ENCODE peak calls at places on chromosomes 6 and 20, in seven cellular contexts. One of them, this sample, is unnamed.
A peak's percentile ranks its signal among the peaks of the same experiment; 100 is the strongest.

GRCh38 chr20:37990571-37991151 is 42.6 kb downstream of the TTI1 start:
- DNase-seq in tibial nerve: no peak
- DNase-seq in activated naive CD8-positive, alpha-beta T cell treated with anti-CD3 and anti-CD28 coated beads, Interleukin-2, amount 10 ng/mL, durations not matched to agents 7 days and 5 days: peak; percentile 67
- DNase-seq in A172: peak; percentile 73
- DNase-seq in endodermal cell: no peak
- DNase-seq in CD4-positive, alpha-beta T cell: peak; percentile 6
- DNase-seq in activated T-cell treated with anti-CD3 and anti-CD28 coated beads for 24 hours: peak; percentile 19
- DNase-seq in this sample: peak; percentile 98

GRCh38 chr20:57332105-57333089 is 2.8 kb downstream of the SPO11 start:
- DNase-seq in activated naive CD8-positive, alpha-beta T cell treated with anti-CD3 and anti-CD28 coated beads, Interleukin-2, amount 10 ng/mL, durations not matched to agents 7 days and 5 days: no peak
- DNase-seq in endodermal cell: no peak
- DNase-seq in CD4-positive, alpha-beta T cell: no peak
- DNase-seq in A172: no peak
- DNase-seq in activated T-cell treated with anti-CD3 and anti-CD28 coated beads for 24 hours: no peak
- DNase-seq in tibial nerve: no peak
- DNase-seq in this sample: peak; percentile 66

GRCh38 chr6:146433881-146434741 is 109.5 kb upstream of the RAB32 start:
- DNase-seq in activated T-cell treated with anti-CD3 and anti-CD28 coated beads for 24 hours: no peak
- DNase-seq in activated naive CD8-positive, alpha-beta T cell treated with anti-CD3 and anti-CD28 coated beads, Interleukin-2, amount 10 ng/mL, durations not matched to agents 7 days and 5 days: no peak
- DNase-seq in CD4-positive, alpha-beta T cell: no peak
- DNase-seq in tibial nerve: no peak
- DNase-seq in A172: no peak
- DNase-seq in endodermal cell: peak; percentile 76
- DNase-seq in this sample: no peak

GRCh38 chr6:146358341-146359046 is 185.1 kb upstream of the RAB32 start:
- DNase-seq in endodermal cell: no peak
- DNase-seq in A172: no peak
- DNase-seq in CD4-positive, alpha-beta T cell: no peak
- DNase-seq in tibial nerve: no peak
- DNase-seq in activated naive CD8-positive, alpha-beta T cell treated with anti-CD3 and anti-CD28 coated beads, Interleukin-2, amount 10 ng/mL, durations not matched to agents 7 days and 5 days: no peak
- DNase-seq in activated T-cell treated with anti-CD3 and anti-CD28 coated beads for 24 hours: no peak
- DNase-seq in this sample: peak; percentile 48

GRCh38 chr6:12164508-12164770 is 125.7 kb upstream of the EDN1 start:
- DNase-seq in tibial nerve: no peak
- DNase-seq in activated naive CD8-positive, alpha-beta T cell treated with anti-CD3 and anti-CD28 coated beads, Interleukin-2, amount 10 ng/mL, durations not matched to agents 7 days and 5 days: no peak
- DNase-seq in CD4-positive, alpha-beta T cell: no peak
- DNase-seq in endodermal cell: no peak
- DNase-seq in activated T-cell treated with anti-CD3 and anti-CD28 coated beads for 24 hours: no peak
- DNase-seq in A172: no peak
- DNase-seq in this sample: peak; percentile 42

GRCh38 chr6:98686008-98686601 is 148.3 kb upstream of the POU3F2 start:
- DNase-seq in endodermal cell: no peak
- DNase-seq in activated T-cell treated with anti-CD3 and anti-CD28 coated beads for 24 hours: no peak
- DNase-seq in A172: no peak
- DNase-seq in CD4-positive, alpha-beta T cell: no peak
- DNase-seq in activated naive CD8-positive, alpha-beta T cell treated with anti-CD3 and anti-CD28 coated beads, Interleukin-2, amount 10 ng/mL, durations not matched to agents 7 days and 5 days: no peak
- DNase-seq in tibial nerve: no peak
- DNase-seq in this sample: no peak

GRCh38 chr20:20212675-20213096 is 155.2 kb upstream of the INSM1 start:
- DNase-seq in tibial nerve: no peak
- DNase-seq in endodermal cell: no peak
- DNase-seq in A172: no peak
- DNase-seq in activated T-cell treated with anti-CD3 and anti-CD28 coated beads for 24 hours: no peak
- DNase-seq in CD4-positive, alpha-beta T cell: no peak
- DNase-seq in activated naive CD8-positive, alpha-beta T cell treated with anti-CD3 and anti-CD28 coated beads, Interleukin-2, amount 10 ng/mL, durations not matched to agents 7 days and 5 days: no peak
- DNase-seq in this sample: no peak

GRCh38 chr6:108961985-108962384 is 113.8 kb downstream of the ARMC2 start:
- DNase-seq in activated T-cell treated with anti-CD3 and anti-CD28 coated beads for 24 hours: no peak
- DNase-seq in CD4-positive, alpha-beta T cell: no peak
- DNase-seq in endodermal cell: no peak
- DNase-seq in tibial nerve: no peak
- DNase-seq in activated naive CD8-positive, alpha-beta T cell treated with anti-CD3 and anti-CD28 coated beads, Interleukin-2, amount 10 ng/mL, durations not matched to agents 7 days and 5 days: no peak
- DNase-seq in A172: no peak
- DNase-seq in this sample: no peak

GRCh38 chr6:106630366-106630765 is 988 bp downstream of the QRSL1 start:
- DNase-seq in A172: no peak
- DNase-seq in tibial nerve: no peak
- DNase-seq in activated naive CD8-positive, alpha-beta T cell treated with anti-CD3 and anti-CD28 coated beads, Interleukin-2, amount 10 ng/mL, durations not matched to agents 7 days and 5 days: no peak
- DNase-seq in activated T-cell treated with anti-CD3 and anti-CD28 coated beads for 24 hours: no peak
- DNase-seq in endodermal cell: no peak
- DNase-seq in CD4-positive, alpha-beta T cell: no peak
- DNase-seq in this sample: no peak

GRCh38 chr20:47334022-47334551 is 22.4 kb downstream of the ZMYND8 start:
- DNase-seq in activated T-cell treated with anti-CD3 and anti-CD28 coated beads for 24 hours: no peak
- DNase-seq in A172: peak; percentile 97
- DNase-seq in activated naive CD8-positive, alpha-beta T cell treated with anti-CD3 and anti-CD28 coated beads, Interleukin-2, amount 10 ng/mL, durations not matched to agents 7 days and 5 days: no peak
- DNase-seq in tibial nerve: no peak
- DNase-seq in CD4-positive, alpha-beta T cell: no peak
- DNase-seq in endodermal cell: no peak
- DNase-seq in this sample: peak; percentile 98

GRCh38 chr6:30480536-30481156 is 8.7 kb upstream of the HLA-E start:
- DNase-seq in CD4-positive, alpha-beta T cell: no peak
- DNase-seq in activated naive CD8-positive, alpha-beta T cell treated with anti-CD3 and anti-CD28 coated beads, Interleukin-2, amount 10 ng/mL, durations not matched to agents 7 days and 5 days: peak; percentile 67
- DNase-seq in A172: peak; percentile 26
- DNase-seq in endodermal cell: no peak
- DNase-seq in tibial nerve: no peak
- DNase-seq in activated T-cell treated with anti-CD3 and anti-CD28 coated beads for 24 hours: no peak
- DNase-seq in this sample: peak; percentile 35

GRCh38 chr6:134826889-134827737 is 122.8 kb downstream of the ALDH8A1 start:
- DNase-seq in endodermal cell: no peak
- DNase-seq in activated naive CD8-positive, alpha-beta T cell treated with anti-CD3 and anti-CD28 coated beads, Interleukin-2, amount 10 ng/mL, durations not matched to agents 7 days and 5 days: no peak
- DNase-seq in tibial nerve: peak; percentile 79
- DNase-seq in CD4-positive, alpha-beta T cell: no peak
- DNase-seq in A172: peak; percentile 99
- DNase-seq in activated T-cell treated with anti-CD3 and anti-CD28 coated beads for 24 hours: no peak
- DNase-seq in this sample: peak; percentile 68

GRCh38 chr20:41617059-41617921 is 887 bp downstream of the CHD6 start:
- DNase-seq in endodermal cell: peak; percentile 69
- DNase-seq in CD4-positive, alpha-beta T cell: peak; percentile 48
- DNase-seq in A172: peak; percentile 26
- DNase-seq in activated T-cell treated with anti-CD3 and anti-CD28 coated beads for 24 hours: peak; percentile 1
- DNase-seq in activated naive CD8-positive, alpha-beta T cell treated with anti-CD3 and anti-CD28 coated beads, Interleukin-2, amount 10 ng/mL, durations not matched to agents 7 days and 5 days: peak; percentile 55
- DNase-seq in tibial nerve: peak; percentile 7
- DNase-seq in this sample: peak; percentile 42

GRCh38 chr6:117481926-117482239 is 591 bp upstream of the DCBLD1 start:
- DNase-seq in activated naive CD8-positive, alpha-beta T cell treated with anti-CD3 and anti-CD28 coated beads, Interleukin-2, amount 10 ng/mL, durations not matched to agents 7 days and 5 days: no peak
- DNase-seq in endodermal cell: no peak
- DNase-seq in tibial nerve: no peak
- DNase-seq in CD4-positive, alpha-beta T cell: no peak
- DNase-seq in activated T-cell treated with anti-CD3 and anti-CD28 coated beads for 24 hours: no peak
- DNase-seq in A172: no peak
- DNase-seq in this sample: no peak

GRCh38 chr6:100464910-100465700 is at the start of gene SIM1:
- DNase-seq in A172: no peak
- DNase-seq in activated naive CD8-positive, alpha-beta T cell treated with anti-CD3 and anti-CD28 coated beads, Interleukin-2, amount 10 ng/mL, durations not matched to agents 7 days and 5 days: peak; percentile 43
- DNase-seq in CD4-positive, alpha-beta T cell: no peak
- DNase-seq in activated T-cell treated with anti-CD3 and anti-CD28 coated beads for 24 hours: no peak
- DNase-seq in endodermal cell: peak; percentile 98
- DNase-seq in tibial nerve: no peak
- DNase-seq in this sample: no peak

GRCh38 chr6:112372213-112372806 is 25.2 kb downstream of the RFPL4B start:
- DNase-seq in CD4-positive, alpha-beta T cell: no peak
- DNase-seq in activated naive CD8-positive, alpha-beta T cell treated with anti-CD3 and anti-CD28 coated beads, Interleukin-2, amount 10 ng/mL, durations not matched to agents 7 days and 5 days: no peak
- DNase-seq in activated T-cell treated with anti-CD3 and anti-CD28 coated beads for 24 hours: no peak
- DNase-seq in tibial nerve: no peak
- DNase-seq in A172: peak; percentile 12
- DNase-seq in endodermal cell: no peak
- DNase-seq in this sample: peak; percentile 55

GRCh38 chr6:91482498-91482897 is 895.6 kb upstream of the MAP3K7 start:
- DNase-seq in A172: peak; percentile 26
- DNase-seq in tibial nerve: no peak
- DNase-seq in activated naive CD8-positive, alpha-beta T cell treated with anti-CD3 and anti-CD28 coated beads, Interleukin-2, amount 10 ng/mL, durations not matched to agents 7 days and 5 days: no peak
- DNase-seq in CD4-positive, alpha-beta T cell: no peak
- DNase-seq in activated T-cell treated with anti-CD3 and anti-CD28 coated beads for 24 hours: no peak
- DNase-seq in endodermal cell: no peak
- DNase-seq in this sample: no peak

GRCh38 chr6:7624781-7625710 is 35.0 kb downstream of the SNRNP48 start:
- DNase-seq in A172: no peak
- DNase-seq in activated naive CD8-positive, alpha-beta T cell treated with anti-CD3 and anti-CD28 coated beads, Interleukin-2, amount 10 ng/mL, durations not matched to agents 7 days and 5 days: no peak
- DNase-seq in activated T-cell treated with anti-CD3 and anti-CD28 coated beads for 24 hours: no peak
- DNase-seq in tibial nerve: no peak
- DNase-seq in CD4-positive, alpha-beta T cell: no peak
- DNase-seq in endodermal cell: no peak
- DNase-seq in this sample: peak; percentile 14

GRCh38 chr6:154969796-154970195 is 25.3 kb upstream of the TIAM2 start:
- DNase-seq in CD4-positive, alpha-beta T cell: no peak
- DNase-seq in activated T-cell treated with anti-CD3 and anti-CD28 coated beads for 24 hours: no peak
- DNase-seq in A172: no peak
- DNase-seq in tibial nerve: no peak
- DNase-seq in activated naive CD8-positive, alpha-beta T cell treated with anti-CD3 and anti-CD28 coated beads, Interleukin-2, amount 10 ng/mL, durations not matched to agents 7 days and 5 days: no peak
- DNase-seq in endodermal cell: no peak
- DNase-seq in this sample: no peak

GRCh38 chr6:132713355-132714134 is at the start of gene VNN1:
- DNase-seq in tibial nerve: peak; percentile 57
- DNase-seq in endodermal cell: no peak
- DNase-seq in activated T-cell treated with anti-CD3 and anti-CD28 coated beads for 24 hours: no peak
- DNase-seq in CD4-positive, alpha-beta T cell: no peak
- DNase-seq in A172: no peak
- DNase-seq in activated naive CD8-positive, alpha-beta T cell treated with anti-CD3 and anti-CD28 coated beads, Interleukin-2, amount 10 ng/mL, durations not matched to agents 7 days and 5 days: no peak
- DNase-seq in this sample: no peak

GRCh38 chr6:89887452-89888137 is 6.7 kb upstream of the GJA10 start:
- DNase-seq in endodermal cell: peak; percentile 60
- DNase-seq in A172: no peak
- DNase-seq in activated T-cell treated with anti-CD3 and anti-CD28 coated beads for 24 hours: no peak
- DNase-seq in CD4-positive, alpha-beta T cell: no peak
- DNase-seq in tibial nerve: no peak
- DNase-seq in activated naive CD8-positive, alpha-beta T cell treated with anti-CD3 and anti-CD28 coated beads, Interleukin-2, amount 10 ng/mL, durations not matched to agents 7 days and 5 days: peak; percentile 35
- DNase-seq in this sample: no peak

GRCh38 chr20:61483336-61484067 is 231.4 kb downstream of the CDH4 start:
- DNase-seq in tibial nerve: no peak
- DNase-seq in activated T-cell treated with anti-CD3 and anti-CD28 coated beads for 24 hours: no peak
- DNase-seq in CD4-positive, alpha-beta T cell: no peak
- DNase-seq in A172: no peak
- DNase-seq in endodermal cell: no peak
- DNase-seq in activated naive CD8-positive, alpha-beta T cell treated with anti-CD3 and anti-CD28 coated beads, Interleukin-2, amount 10 ng/mL, durations not matched to agents 7 days and 5 days: no peak
- DNase-seq in this sample: no peak

This sample was measured in PC-3.